ENCODE peak calls at places on chromosome 20, in four cellular contexts. Y is activated T-helper 1 cell treated with anti-CD3 and anti-CD28 coated beads, Interleukin-2, amount 50 U/mL, for 16 hours; E is head of caudate nucleus; T is cerebellar cortex. H is an unnamed sample.
A peak's percentile ranks its signal among the peaks of the same experiment; 100 is the strongest.

GRCh38 chr20:44738779-44739477 is 6.7 kb upstream of the KCNK15 start:
- DNase-seq in T (peak; percentile 98), Y (no peak), E (peak; percentile 74), H (no peak)

GRCh38 chr20:19947611-19948264 is 69.4 kb upstream of the NAA20 start:
- DNase-seq in Y (no peak), T (no peak), E (no peak), H (no peak)

GRCh38 chr20:25544316-25544715 is 41.0 kb downstream of the NINL start:
- DNase-seq in T (no peak), Y (no peak), E (no peak), H (no peak)

GRCh38 chr20:36941403-36941835 is 10.1 kb downstream of the SAMHD1 start:
- DNase-seq in Y (no peak), T (no peak), E (no peak), H (no peak)

GRCh38 chr20:61940491-61940890 is 125.2 kb downstream of the TAF4 start:
- DNase-seq in E (no peak), Y (no peak), T (peak; percentile 76), H (no peak)

GRCh38 chr20:10447028-10447427 is 11.9 kb downstream of the SLX4IP start:
- DNase-seq in E (no peak), Y (peak; percentile 23), T (no peak), H (no peak)

GRCh38 chr20:49186535-49187329 is 1.4 kb downstream of the STAU1 start:
- DNase-seq in T (peak; percentile 46), Y (peak; percentile 44), E (peak; percentile 41), H (no peak)

GRCh38 chr20:1326031-1326930 is 2.7 kb downstream of the SDCBP2 start:
- DNase-seq in T (no peak), Y (no peak), E (no peak), H (no peak)

GRCh38 chr20:47241345-47241781 is 115.1 kb downstream of the ZMYND8 start:
- DNase-seq in Y (no peak), E (no peak), T (no peak), H (no peak)

GRCh38 chr20:49045440-49046086 is 549 bp upstream of the CSE1L start:
- DNase-seq in T (no peak), E (no peak), Y (peak; percentile 3), H (no peak)

GRCh38 chr20:59939052-59939878 is 840 bp downstream of the PPP1R3D start:
- DNase-seq in Y (no peak), E (no peak), T (no peak), H (no peak)

GRCh38 chr20:59135093-59135492 is 28.5 kb upstream of the ZNF831 start:
- DNase-seq in E (no peak), T (no peak), Y (no peak), H (no peak)

GRCh38 chr20:9884061-9884460 is 45.2 kb upstream of the PAK5 start:
- DNase-seq in Y (no peak), T (peak; percentile 51), E (no peak), H (no peak)

GRCh38 chr20:63580796-63581461 is 6.9 kb upstream of the HELZ2 start:
- DNase-seq in E (peak; percentile 56), Y (peak; percentile 40), T (peak; percentile 71), H (no peak)

GRCh38 chr20:36101201-36101600 is 53.3 kb upstream of the EPB41L1 start:
- DNase-seq in T (no peak), E (no peak), Y (no peak), H (no peak)

GRCh38 chr20:38833857-38834164 is 28.3 kb downstream of the PPP1R16B start:
- DNase-seq in Y (no peak), T (no peak), E (no peak), H (no peak)

GRCh38 chr20:14902432-14903089 is 565.1 kb upstream of the FLRT3 start:
- DNase-seq in E (no peak), Y (no peak), T (no peak), H (no peak)

GRCh38 chr20:47663354-47664067 is 121.8 kb downstream of the SULF2 start:
- DNase-seq in Y (peak; percentile 57), E (peak; percentile 76), T (peak; percentile 78), H (peak; percentile 67)

GRCh38 chr20:17612287-17612974 is 42.6 kb downstream of the DSTN start:
- DNase-seq in Y (no peak), T (no peak), E (no peak), H (peak; percentile 39)

GRCh38 chr20:58038123-58038654 is 190.3 kb downstream of the ANKRD60 start:
- DNase-seq in Y (no peak), T (no peak), E (no peak), H (no peak)

GRCh38 chr20:137668-138131 is 4.7 kb upstream of the DEFB126 start:
- DNase-seq in Y (no peak), T (no peak), E (no peak), H (no peak)

GRCh38 chr20:57258055-57258454 is 8.4 kb downstream of the BMP7 start:
- DNase-seq in E (no peak), T (no peak), Y (no peak), H (no peak)

GRCh38 chr20:62183426-62184142 is 756 bp downstream of the MTG2 start:
- DNase-seq in T (no peak), E (no peak), Y (no peak), H (no peak)

GRCh38 chr20:38213607-38213940 is 47.0 kb downstream of the KIAA1755 start:
- DNase-seq in T (no peak), Y (no peak), E (no peak), H (no peak)